ENCODE peak calls at places on chromosomes 12 and 14, in nine cellular contexts. H is lower leg skin, N is tibial artery, B is omental fat pad, Q is AG04449, A is GM06990, E is endothelial cell, V is cardiac muscle cell, R is Calu3. S is an unnamed sample.

GRCh38 chr14:26598081-26598671 is 343 bp upstream of the NOVA1 start:
- DNase-seq in Q (peak; percentile 16), A (no peak), V (peak; percentile 96), H (peak; percentile 94), R (no peak), N (peak; percentile 84), E (peak; percentile 90), B (peak; percentile 38), S (peak; percentile 93)

GRCh38 chr14:75280831-75281690 is 2.4 kb downstream of the FOS start:
- DNase-seq in N (no peak), R (peak; percentile 41), H (peak; percentile 88), Q (no peak), B (no peak), A (no peak), V (no peak), E (no peak), S (no peak)

GRCh38 chr12:127054531-127054930 is 1212.4 kb upstream of the TMEM132C start:
- DNase-seq in N (no peak), R (no peak), H (no peak), A (no peak), Q (peak; percentile 33), E (no peak), V (no peak), B (no peak), S (no peak)

GRCh38 chr12:91633734-91634357 is 451.2 kb upstream of the DCN start:
- DNase-seq in N (no peak), R (no peak), Q (no peak), E (no peak), V (no peak), H (no peak), B (no peak), A (no peak), S (no peak)

GRCh38 chr12:71430756-71431155 is 8.8 kb upstream of the LGR5 start:
- DNase-seq in B (no peak), E (no peak), R (no peak), N (no peak), V (no peak), Q (no peak), H (no peak), A (no peak), S (no peak)

GRCh38 chr12:102950107-102950949 is 7.1 kb upstream of the ASCL1 start:
- DNase-seq in N (no peak), V (peak; percentile 55), H (no peak), Q (no peak), A (peak; percentile 31), B (no peak), E (peak; percentile 62), R (no peak), S (peak; percentile 71)

GRCh38 chr14:51774209-51774608 is 86.2 kb upstream of the GNG2 start:
- DNase-seq in Q (no peak), B (no peak), H (no peak), N (no peak), E (no peak), V (no peak), R (no peak), A (no peak), S (no peak)

GRCh38 chr14:99393059-99393655 is 87.5 kb downstream of the SETD3 start:
- DNase-seq in B (no peak), Q (no peak), R (peak; percentile 63), A (no peak), V (peak; percentile 63), E (peak; percentile 63), H (no peak), N (no peak), S (peak; percentile 58)

GRCh38 chr12:12486661-12487240 is 75.9 kb downstream of the DUSP16 start:
- DNase-seq in H (no peak), V (no peak), N (no peak), Q (no peak), E (no peak), R (no peak), A (peak; percentile 28), B (no peak), S (no peak)

GRCh38 chr12:94622475-94622874 is 27.9 kb downstream of the TMCC3 start:
- DNase-seq in E (no peak), Q (no peak), H (no peak), V (no peak), N (no peak), B (no peak), A (no peak), R (no peak), S (no peak)

GRCh38 chr12:66296171-66296683 is 6.1 kb upstream of the HELB start:
- DNase-seq in V (no peak), N (no peak), H (no peak), R (no peak), A (no peak), E (no peak), B (no peak), Q (no peak), S (no peak)

GRCh38 chr14:31881531-31882310 is 195.4 kb upstream of the ARHGAP5 start:
- DNase-seq in B (no peak), Q (no peak), H (no peak), V (no peak), R (no peak), A (no peak), E (no peak), N (no peak), S (no peak)

GRCh38 chr14:97283450-97284230 is 486.5 kb downstream of the VRK1 start:
- DNase-seq in R (no peak), Q (no peak), B (no peak), V (no peak), A (no peak), E (no peak), H (no peak), N (no peak), S (no peak)

GRCh38 chr14:89444044-89444443 is 27.0 kb upstream of the FOXN3 start:
- DNase-seq in Q (no peak), E (no peak), V (no peak), H (no peak), A (peak; percentile 26), B (no peak), N (no peak), R (no peak), S (no peak)

GRCh38 chr14:31943861-31944255 is 133.2 kb upstream of the ARHGAP5 start:
- DNase-seq in Q (no peak), B (no peak), H (no peak), R (no peak), V (no peak), E (no peak), A (no peak), N (no peak), S (no peak)

GRCh38 chr12:111137968-111138367 is 217.6 kb upstream of the MYL2 start:
- DNase-seq in H (no peak), V (no peak), E (no peak), B (no peak), A (no peak), N (no peak), R (no peak), Q (no peak), S (no peak)
- TF ChIP-seq CTCF in H (no peak), V (no peak), E (no peak), B (no peak), A (no peak), N (no peak), R (no peak), Q (no peak), S (no peak)

GRCh38 chr12:14187966-14188365 is 177.5 kb upstream of the ATF7IP start:
- DNase-seq in V (no peak), B (no peak), H (no peak), E (no peak), A (no peak), N (no peak), R (no peak), Q (no peak), S (no peak)
- TF ChIP-seq CTCF in V (no peak), B (no peak), H (no peak), E (no peak), A (no peak), N (no peak), R (no peak), Q (no peak), S (no peak)

GRCh38 chr14:60648169-60648933 is 926 bp downstream of the SIX1 start:
- DNase-seq in A (peak; percentile 38), B (no peak), V (no peak), H (no peak), Q (no peak), N (peak; percentile 53), E (peak; percentile 24), R (peak; percentile 38), S (peak; percentile 55)
- TF ChIP-seq CTCF in A (no peak), B (no peak), V (no peak), H (no peak), Q (peak; percentile 21), N (peak; percentile 15), E (no peak), R (no peak), S (no peak)

DNA sequence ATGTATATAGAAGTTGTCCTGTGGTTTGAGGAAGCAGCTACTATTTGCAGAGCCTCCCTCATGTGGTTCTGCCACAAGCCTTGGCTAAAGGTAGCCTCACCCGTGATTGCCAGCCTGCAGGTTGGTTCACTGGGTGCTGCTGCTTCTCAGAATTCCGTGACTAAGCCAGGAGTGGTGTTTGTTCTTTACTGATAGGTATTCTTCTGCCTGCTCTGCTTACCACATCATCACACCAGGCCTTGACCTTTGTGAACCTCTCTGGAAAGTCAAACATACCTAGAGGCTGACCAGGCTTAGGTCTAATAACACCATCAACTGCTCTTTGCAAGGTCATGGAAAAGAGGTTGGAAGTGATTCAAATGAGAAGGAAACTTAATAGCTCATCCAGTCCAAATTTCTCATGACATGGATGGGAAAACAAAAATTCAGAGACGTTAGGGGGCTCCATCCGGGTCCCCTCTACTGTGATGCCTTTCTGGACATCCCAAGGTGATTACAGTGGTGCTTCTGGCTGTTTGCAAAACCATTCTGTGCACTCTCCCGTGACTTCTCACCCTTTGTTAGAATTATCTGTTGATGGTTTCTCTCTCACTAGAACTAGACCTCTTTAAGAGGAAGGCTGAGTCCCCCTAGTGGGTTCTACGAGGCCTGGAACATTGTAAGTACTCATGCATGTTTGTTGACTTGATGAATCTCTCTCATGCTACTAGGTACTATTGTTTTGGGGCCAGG is 8.5 kb upstream of the SOCS2 start:
- DNase-seq in E (peak; percentile 11), H (no peak), A (no peak), R (peak; percentile 66), V (peak; percentile 28), Q (no peak), B (no peak), N (no peak), S (no peak)
- TF ChIP-seq CTCF in E (no peak), H (no peak), A (peak; percentile 52), R (no peak), V (peak; percentile 40), Q (peak; percentile 41), B (no peak), N (no peak), S (no peak)